ENCODE peak calls at places on chromosomes 1 and 21, in ten cellular contexts. C, U, T, X, D, I, Y, P, F and B are unnamed samples.

GRCh38 chr1:55317263-55317662 is 102.1 kb upstream of the USP24 start:
- DNase-seq in T (no peak), Y (no peak), I (no peak), P (no peak), F (no peak), X (no peak), U (no peak), C (no peak), D (no peak), B (no peak)

GRCh38 chr1:205668951-205669340 is 11.4 kb downstream of the SLC45A3 start:
- DNase-seq in T (no peak), P (no peak), D (no peak), F (no peak), I (no peak), C (no peak), X (no peak), U (no peak), Y (no peak), B (no peak)

GRCh38 chr1:75811211-75811981 is 14.7 kb downstream of the MSH4 start:
- DNase-seq in D (peak), I (peak), P (no peak), Y (no peak), C (no peak), F (no peak), T (peak), X (no peak), U (no peak), B (no peak)

GRCh38 chr1:201779351-201779880 is 49.5 kb upstream of the IPO9 start:
- DNase-seq in P (peak), X (no peak), Y (no peak), D (no peak), T (no peak), U (no peak), F (no peak), C (no peak), I (no peak), B (no peak)

GRCh38 chr21:37915516-37915915 is 741 bp downstream of the KCNJ6 start:
- DNase-seq in P (no peak), X (no peak), Y (no peak), U (no peak), F (no peak), C (no peak), T (peak), D (no peak), I (no peak), B (no peak)

GRCh38 chr1:7177438-7178126 is 392.3 kb downstream of the CAMTA1 start:
- DNase-seq in F (no peak), C (no peak), P (no peak), X (no peak), U (no peak), T (no peak), D (no peak), I (no peak), Y (no peak), B (no peak)

GRCh38 chr1:111275079-111275478 is 15.6 kb upstream of the CHIA start:
- DNase-seq in F (peak), D (peak), Y (peak), P (no peak), C (peak), T (peak), U (peak), X (no peak), I (peak), B (no peak)

GRCh38 chr1:115317101-115318012 is 20.7 kb downstream of the NGF start:
- DNase-seq in T (peak), Y (no peak), D (no peak), P (no peak), I (no peak), C (peak), X (no peak), F (peak), U (no peak), B (no peak)

GRCh38 chr1:113759341-113760101 is at the start of gene PHTF1:
- DNase-seq in T (peak), F (peak), U (peak), X (peak), Y (peak), I (peak), C (peak), P (no peak), D (peak), B (peak)

GRCh38 chr1:99672500-99673213 is 26.7 kb downstream of the PALMD start:
- DNase-seq in P (no peak), C (no peak), T (no peak), D (no peak), U (peak), Y (peak), X (no peak), I (no peak), F (no peak), B (no peak)

GRCh38 chr1:156074661-156075060 is 7.6 kb downstream of the MEX3A start:
- DNase-seq in F (no peak), P (no peak), I (no peak), T (no peak), U (no peak), C (no peak), X (no peak), D (no peak), Y (no peak), B (no peak)

GRCh38 chr1:181013144-181013543 is 9.5 kb downstream of the STX6 start:
- DNase-seq in I (no peak), U (no peak), Y (no peak), D (no peak), T (peak), X (no peak), C (no peak), F (peak), P (no peak), B (no peak)

GRCh38 chr1:81690881-81691453 is 109.8 kb upstream of the ADGRL2 start:
- DNase-seq in I (no peak), D (no peak), U (no peak), C (no peak), F (no peak), T (peak), Y (no peak), X (no peak), P (no peak), B (no peak)

GRCh38 chr1:61089338-61089737 is 7.0 kb downstream of the NFIA start:
- DNase-seq in T (no peak), Y (no peak), C (no peak), X (no peak), D (no peak), F (no peak), U (no peak), P (no peak), I (no peak), B (no peak)

GRCh38 chr1:245225267-245225666 is 70.5 kb downstream of the KIF26B start:
- DNase-seq in C (no peak), T (peak), P (no peak), F (no peak), I (no peak), X (no peak), U (no peak), Y (no peak), D (no peak), B (no peak)